ENCODE peak calls at places on chromosomes 7 and 10, in five cellular contexts. W is neuronal stem cell, X is iPS-NIHi11, E is GM20000, U is HEK293T. G is an unnamed sample.
A peak's percentile ranks its signal among the peaks of the same experiment; 100 is the strongest.

GRCh38 chr10:12780634-12781601 is 220.6 kb downstream of the CCDC3 start:
- DNase-seq in W (no peak), X (no peak), E (no peak), U (no peak), G (no peak)

GRCh38 chr7:13834328-13834761 is 155.1 kb downstream of the ETV1 start:
- DNase-seq in W (no peak), X (no peak), E (no peak), U (no peak), G (no peak)

GRCh38 chr7:39567294-39567693 is 1.1 kb downstream of the YAE1 start:
- DNase-seq in W (no peak), X (no peak), E (no peak), U (no peak), G (no peak)

GRCh38 chr7:104976966-104977636 is 36.9 kb upstream of the KMT2E start:
- DNase-seq in W (no peak), X (no peak), E (no peak), U (no peak), G (no peak)

GRCh38 chr10:30821994-30822692 is 192.6 kb upstream of the LYZL2 start:
- DNase-seq in W (no peak), X (peak; percentile 39), E (no peak), U (no peak), G (no peak)

GRCh38 chr7:70630647-70631457 is 501.1 kb upstream of the GALNT17 start:
- DNase-seq in W (no peak), X (no peak), E (no peak), U (peak; percentile 64), G (no peak)

GRCh38 chr10:124646483-124647352 is 97.5 kb downstream of the FAM53B start:
- DNase-seq in W (no peak), X (no peak), E (no peak), U (no peak), G (peak; percentile 49)

GRCh38 chr7:151109094-151110048 is 23.1 kb downstream of the AGAP3 start:
- DNase-seq in W (no peak), X (no peak), E (no peak), U (no peak), G (no peak)

GRCh38 chr7:32059289-32060045 is 10.7 kb downstream of the PDE1C start:
- DNase-seq in W (no peak), X (no peak), E (no peak), U (no peak), G (no peak)

GRCh38 chr10:73232887-73233286 is 14.2 kb downstream of the DNAJC9 start:
- DNase-seq in W (no peak), X (no peak), E (no peak), U (peak; percentile 37), G (no peak)

GRCh38 chr10:121709674-121710073 is 111.4 kb upstream of the FGFR2 start:
- DNase-seq in W (no peak), X (no peak), E (no peak), U (no peak), G (no peak)

GRCh38 chr10:58516118-58516517 is 3.4 kb downstream of the BICC1 start:
- DNase-seq in W (no peak), X (no peak), E (no peak), U (no peak), G (no peak)

GRCh38 chr10:24952701-24953349 is 419 bp upstream of the PRTFDC1 start:
- DNase-seq in W (peak; percentile 57), X (peak; percentile 75), E (peak; percentile 76), U (peak; percentile 64), G (peak; percentile 56)

GRCh38 chr7:24877790-24878311 is 102.1 kb downstream of the OSBPL3 start:
- DNase-seq in W (no peak), X (no peak), E (peak; percentile 45), U (no peak), G (no peak)

GRCh38 chr10:89213191-89213808 is 6.2 kb upstream of the CH25H start:
- DNase-seq in W (peak; percentile 9), X (peak; percentile 44), E (peak; percentile 52), U (peak; percentile 35), G (no peak)

GRCh38 chr10:35563266-35563891 is 41.8 kb upstream of the GJD4 start:
- DNase-seq in W (peak; percentile 64), X (peak; percentile 77), E (peak; percentile 70), U (peak; percentile 64), G (peak; percentile 16)

GRCh38 chr7:130814753-130815152 is 80.7 kb upstream of the KLF14 start:
- DNase-seq in W (no peak), X (peak; percentile 19), E (no peak), U (no peak), G (no peak)

GRCh38 chr10:97325754-97326153 is 6.7 kb downstream of the FRAT1 start:
- DNase-seq in W (no peak), X (no peak), E (no peak), U (no peak), G (no peak)

GRCh38 chr7:106867641-106868351 is 2.7 kb downstream of the PIK3CG start:
- DNase-seq in W (no peak), X (no peak), E (no peak), U (no peak), G (no peak)

GRCh38 chr10:69303632-69304035 is 25.3 kb downstream of the HK1 start:
- DNase-seq in W (no peak), X (no peak), E (no peak), U (no peak), G (no peak)

GRCh38 chr10:19815478-19816419 is 483 bp upstream of the PLXDC2 start:
- DNase-seq in W (peak; percentile 76), X (peak; percentile 72), E (peak; percentile 18), U (peak; percentile 57), G (no peak)

GRCh38 chr7:91034459-91035368 is 229.5 kb upstream of the FZD1 start:
- DNase-seq in W (peak; percentile 50), X (peak; percentile 37), E (peak; percentile 54), U (peak; percentile 51), G (peak; percentile 28)

GRCh38 chr10:61952028-61952638 is 50.6 kb downstream of the ARID5B start:
- DNase-seq in W (no peak), X (no peak), E (no peak), U (no peak), G (no peak)

GRCh38 chr7:149300751-149301150 is 38.8 kb downstream of the ZNF783 start:
- DNase-seq in W (no peak), X (no peak), E (no peak), U (no peak), G (no peak)

GRCh38 chr10:129707406-129708388 is 240.7 kb downstream of the MGMT start:
- DNase-seq in W (no peak), X (no peak), E (no peak), U (no peak), G (no peak)

GRCh38 chr7:102044641-102044983 is 227.2 kb downstream of the CUX1 start:
- DNase-seq in W (no peak), X (no peak), E (no peak), U (no peak), G (no peak)

G was measured in HuH-7.5.